ENCODE peak calls at places on chromosomes 6 and 20, in five cellular contexts. One of them, this sample, is unnamed.

GRCh38 chr20:23163562-23163961 is 77.4 kb upstream of the CD93 start:
- DNase-seq in fibroblast of lung: no peak
- DNase-seq in cardiac muscle cell: no peak
- DNase-seq in BJ: no peak
- DNase-seq in K562: no peak
- DNase-seq in this sample: no peak

GRCh38 chr6:30075094-30075986 is at the start of gene RNF39:
- DNase-seq in fibroblast of lung: no peak
- DNase-seq in cardiac muscle cell: peak; percentile 16
- DNase-seq in BJ: no peak
- DNase-seq in K562: peak; percentile 61
- DNase-seq in this sample: no peak

GRCh38 chr6:63634630-63635029 is 972 bp upstream of the PHF3 start:
- DNase-seq in fibroblast of lung: peak; percentile 19
- DNase-seq in cardiac muscle cell: no peak
- DNase-seq in BJ: no peak
- DNase-seq in K562: no peak
- DNase-seq in this sample: peak; percentile 2

GRCh38 chr20:3077618-3078134 is 6.3 kb downstream of the OXT start:
- DNase-seq in fibroblast of lung: no peak
- DNase-seq in cardiac muscle cell: no peak
- DNase-seq in BJ: no peak
- DNase-seq in K562: peak; percentile 61
- DNase-seq in this sample: no peak

GRCh38 chr6:132257561-132257960 is 143.7 kb downstream of the MOXD1 start:
- DNase-seq in fibroblast of lung: peak; percentile 25
- DNase-seq in cardiac muscle cell: no peak
- DNase-seq in BJ: no peak
- DNase-seq in K562: no peak
- DNase-seq in this sample: peak; percentile 25

GRCh38 chr6:75130784-75131183 is 75.1 kb downstream of the COL12A1 start:
- DNase-seq in fibroblast of lung: peak; percentile 81
- DNase-seq in cardiac muscle cell: peak; percentile 65
- DNase-seq in BJ: no peak
- DNase-seq in K562: no peak
- DNase-seq in this sample: no peak

GRCh38 chr20:60697252-60697651 is 554.8 kb upstream of the CDH4 start:
- DNase-seq in fibroblast of lung: no peak
- DNase-seq in cardiac muscle cell: no peak
- DNase-seq in BJ: no peak
- DNase-seq in K562: no peak
- DNase-seq in this sample: no peak

GRCh38 chr20:31392836-31393235 is 2.4 kb upstream of the DEFB119 start:
- DNase-seq in fibroblast of lung: no peak
- DNase-seq in cardiac muscle cell: no peak
- DNase-seq in BJ: no peak
- DNase-seq in K562: peak; percentile 15
- DNase-seq in this sample: no peak

GRCh38 chr6:3046295-3046694 is 22.0 kb upstream of the RIPK1 start:
- DNase-seq in fibroblast of lung: no peak
- DNase-seq in cardiac muscle cell: no peak
- DNase-seq in BJ: no peak
- DNase-seq in K562: no peak
- DNase-seq in this sample: no peak

GRCh38 chr6:6331393-6331792 is 10.9 kb upstream of the F13A1 start:
- DNase-seq in fibroblast of lung: no peak
- DNase-seq in cardiac muscle cell: no peak
- DNase-seq in BJ: no peak
- DNase-seq in K562: no peak
- DNase-seq in this sample: no peak

GRCh38 chr6:166852484-166852975 is 103.8 kb downstream of the RNASET2 start:
- DNase-seq in fibroblast of lung: no peak
- DNase-seq in cardiac muscle cell: no peak
- DNase-seq in BJ: no peak
- DNase-seq in K562: no peak
- DNase-seq in this sample: no peak

GRCh38 chr6:167956983-167957492 is 40.4 kb upstream of the KIF25 start:
- DNase-seq in fibroblast of lung: peak; percentile 25
- DNase-seq in cardiac muscle cell: no peak
- DNase-seq in BJ: no peak
- DNase-seq in K562: no peak
- DNase-seq in this sample: peak; percentile 34

GRCh38 chr6:153090241-153090930 is 40.7 kb downstream of the RGS17 start:
- DNase-seq in fibroblast of lung: peak; percentile 90
- DNase-seq in cardiac muscle cell: peak; percentile 83
- DNase-seq in BJ: peak; percentile 23
- DNase-seq in K562: no peak
- DNase-seq in this sample: peak; percentile 92

GRCh38 chr6:69763763-69764162 is 33.0 kb downstream of the LMBRD1 start:
- DNase-seq in fibroblast of lung: no peak
- DNase-seq in cardiac muscle cell: peak; percentile 9
- DNase-seq in BJ: no peak
- DNase-seq in K562: no peak
- DNase-seq in this sample: no peak

GRCh38 chr6:36713846-36714245 is 16.2 kb downstream of the RAB44 start:
- DNase-seq in fibroblast of lung: no peak
- DNase-seq in cardiac muscle cell: no peak
- DNase-seq in BJ: no peak
- DNase-seq in K562: no peak
- DNase-seq in this sample: no peak

GRCh38 chr20:56400001-56400640 is 7.7 kb downstream of the CSTF1 start:
- DNase-seq in fibroblast of lung: peak; percentile 56
- DNase-seq in cardiac muscle cell: peak; percentile 90
- DNase-seq in BJ: no peak
- DNase-seq in K562: peak; percentile 48
- DNase-seq in this sample: peak; percentile 77

GRCh38 chr6:136051140-136051775 is 198.9 kb downstream of the MTFR2 start:
- DNase-seq in fibroblast of lung: peak; percentile 66
- DNase-seq in cardiac muscle cell: peak; percentile 82
- DNase-seq in BJ: no peak
- DNase-seq in K562: no peak
- DNase-seq in this sample: peak; percentile 88

GRCh38 chr20:24914388-24915241 is 34.5 kb upstream of the CST7 start:
- DNase-seq in fibroblast of lung: no peak
- DNase-seq in cardiac muscle cell: no peak
- DNase-seq in BJ: no peak
- DNase-seq in K562: no peak
- DNase-seq in this sample: no peak

GRCh38 chr20:16064991-16065707 is 508.1 kb downstream of the KIF16B start:
- DNase-seq in fibroblast of lung: no peak
- DNase-seq in cardiac muscle cell: no peak
- DNase-seq in BJ: no peak
- DNase-seq in K562: no peak
- DNase-seq in this sample: no peak

GRCh38 chr20:53040678-53041674 is 68.8 kb downstream of the TSHZ2 start:
- DNase-seq in fibroblast of lung: peak; percentile 81
- DNase-seq in cardiac muscle cell: peak; percentile 49
- DNase-seq in BJ: no peak
- DNase-seq in K562: peak; percentile 8
- DNase-seq in this sample: no peak

GRCh38 chr6:15893556-15894253 is 230.9 kb upstream of the DTNBP1 start:
- DNase-seq in fibroblast of lung: no peak
- DNase-seq in cardiac muscle cell: peak; percentile 28
- DNase-seq in BJ: no peak
- DNase-seq in K562: peak; percentile 73
- DNase-seq in this sample: peak; percentile 29

GRCh38 chr6:66851930-66852329 is 1144.9 kb upstream of the EYS start:
- DNase-seq in fibroblast of lung: peak; percentile 23
- DNase-seq in cardiac muscle cell: no peak
- DNase-seq in BJ: no peak
- DNase-seq in K562: no peak
- DNase-seq in this sample: no peak

DNA sequence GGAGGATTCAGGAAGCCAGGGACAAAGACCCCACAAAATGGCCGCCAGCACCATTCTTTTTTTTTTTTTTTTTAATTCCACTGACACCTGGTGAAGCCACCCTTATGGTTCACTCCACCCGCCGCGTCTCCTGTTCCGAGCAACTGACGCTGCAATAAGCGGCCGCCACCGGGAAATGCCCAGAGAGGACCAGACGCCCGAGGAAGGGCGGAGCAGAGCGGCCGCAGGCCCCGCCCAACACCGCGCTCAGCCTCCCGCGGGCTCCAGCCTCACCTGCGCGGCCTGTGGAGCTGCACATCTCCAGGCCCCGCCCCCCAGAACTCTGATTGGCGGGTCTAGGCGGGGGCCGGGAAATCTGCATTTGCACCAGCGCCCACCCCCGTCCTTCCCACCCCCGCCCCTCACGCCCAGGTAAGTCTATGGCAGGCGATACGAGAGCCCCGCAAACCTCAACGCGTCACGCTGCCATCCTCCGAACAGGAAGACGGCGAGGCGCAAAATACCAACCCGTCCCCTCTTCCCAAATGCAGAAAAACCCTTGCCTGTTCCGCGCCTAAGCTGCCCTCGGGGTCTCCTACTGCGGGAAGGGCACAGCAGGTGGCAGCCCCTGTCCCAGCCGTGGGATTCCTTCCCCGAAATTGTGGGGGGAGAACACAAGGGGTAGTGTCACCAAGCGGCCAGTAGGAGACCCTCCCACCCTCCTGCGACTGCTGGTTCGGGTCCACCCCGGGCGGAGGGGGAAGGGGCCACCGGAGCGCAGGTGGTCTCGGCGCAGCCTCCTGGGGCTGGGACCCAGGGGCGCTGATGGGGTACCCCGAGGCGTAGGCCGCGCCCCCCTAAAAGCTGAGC is 948 bp downstream of the ATP9A start:
- DNase-seq in fibroblast of lung: peak; percentile 36
- DNase-seq in cardiac muscle cell: peak; percentile 35
- DNase-seq in BJ: no peak
- DNase-seq in K562: peak; percentile 50
- DNase-seq in this sample: no peak
- TF ChIP-seq CTCF in fibroblast of lung: peak; percentile 22
- TF ChIP-seq CTCF in cardiac muscle cell: peak; percentile 36
- TF ChIP-seq CTCF in BJ: peak; percentile 55
- TF ChIP-seq CTCF in K562: no peak
- TF ChIP-seq CTCF in this sample: peak; percentile 58

GRCh38 chr20:44186674-44187053 is 324 bp downstream of the JPH2 start:
- DNase-seq in fibroblast of lung: no peak
- DNase-seq in cardiac muscle cell: no peak
- DNase-seq in BJ: no peak
- DNase-seq in K562: no peak
- DNase-seq in this sample: no peak

GRCh38 chr20:44186201-44186600 is 787 bp downstream of the JPH2 start:
- DNase-seq in fibroblast of lung: no peak
- DNase-seq in cardiac muscle cell: no peak
- DNase-seq in BJ: no peak
- DNase-seq in K562: no peak
- DNase-seq in this sample: no peak

GRCh38 chr20:44188752-44189151 is 1.8 kb upstream of the JPH2 start:
- DNase-seq in fibroblast of lung: no peak
- DNase-seq in cardiac muscle cell: no peak
- DNase-seq in BJ: no peak
- DNase-seq in K562: no peak
- DNase-seq in this sample: no peak

GRCh38 chr20:44187763-44188709 is 1.0 kb upstream of the JPH2 start:
- DNase-seq in fibroblast of lung: peak; percentile 53
- DNase-seq in cardiac muscle cell: peak; percentile 24
- DNase-seq in BJ: peak; percentile 53
- DNase-seq in K562: no peak
- DNase-seq in this sample: no peak

GRCh38 chr20:44187054-44187762 is at the start of gene JPH2:
- DNase-seq in fibroblast of lung: peak; percentile 79
- DNase-seq in cardiac muscle cell: peak; percentile 55
- DNase-seq in BJ: peak; percentile 63
- DNase-seq in K562: no peak
- DNase-seq in this sample: peak; percentile 24
- H3K27me3 ChIP-seq in fibroblast of lung: no peaks in the 10 kb centered on the region
- H3K27me3 ChIP-seq in cardiac muscle cell: no peaks in the 10 kb centered on the region
- H3K27me3 ChIP-seq in BJ: no peaks in the 10 kb centered on the region
- H3K27me3 ChIP-seq in K562: peaks cover 24% of the 10 kb centered on the region
- H3K27me3 ChIP-seq in this sample: no peaks in the 10 kb centered on the region

DNA sequence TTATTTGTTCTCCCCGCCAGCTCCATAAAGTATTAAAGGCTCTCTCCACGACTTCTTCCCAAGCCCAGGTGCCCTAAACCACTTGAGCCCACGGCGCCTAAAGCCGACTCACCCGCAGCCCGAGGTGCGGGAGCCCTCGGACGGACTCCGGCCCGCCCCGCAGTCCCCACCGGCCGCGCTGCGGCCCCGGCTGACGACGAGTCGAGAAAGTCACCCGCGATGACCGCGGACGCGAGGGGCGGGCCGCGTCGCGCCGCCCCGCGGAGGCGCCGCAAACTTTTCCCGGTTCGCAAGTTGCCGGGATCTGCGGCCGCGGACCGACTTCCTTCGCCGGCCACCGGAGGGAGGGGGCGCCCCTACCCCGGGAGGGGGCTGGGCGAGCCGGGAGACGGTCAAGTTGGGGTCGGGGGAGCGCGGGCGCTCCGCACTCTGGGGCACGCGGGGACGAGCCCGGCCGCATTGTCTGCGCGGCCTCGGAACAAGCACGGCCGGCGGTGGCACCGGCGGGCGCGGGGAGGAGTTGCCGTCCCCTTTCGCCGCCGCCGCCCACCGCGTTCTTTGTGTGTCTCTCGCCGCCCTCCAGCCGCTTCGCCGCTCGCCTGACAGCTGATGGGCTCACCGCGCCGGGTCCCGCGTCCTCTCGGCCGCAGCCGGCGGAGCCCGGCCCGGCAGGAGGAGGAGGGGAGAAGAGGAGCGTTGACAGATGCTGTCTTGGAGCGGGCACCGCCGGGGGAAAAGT is 131.5 kb downstream of the OGFRL1 start:
- DNase-seq in fibroblast of lung: peak; percentile 46
- DNase-seq in cardiac muscle cell: peak; percentile 52
- DNase-seq in BJ: no peak
- DNase-seq in K562: no peak
- DNase-seq in this sample: no peak
- TF ChIP-seq CTCF in fibroblast of lung: peak; percentile 23
- TF ChIP-seq CTCF in cardiac muscle cell: peak; percentile 32
- TF ChIP-seq CTCF in BJ: peak; percentile 13
- TF ChIP-seq CTCF in K562: no peak
- TF ChIP-seq CTCF in this sample: peak; percentile 19

GRCh38 chr6:10588562-10589428 is 67.6 kb downstream of the GCNT2 start:
- DNase-seq in fibroblast of lung: no peak
- DNase-seq in cardiac muscle cell: no peak
- DNase-seq in BJ: no peak
- DNase-seq in K562: no peak
- DNase-seq in this sample: no peak
- H3K27me3 ChIP-seq in fibroblast of lung: no peaks in the 10 kb centered on the region
- H3K27me3 ChIP-seq in cardiac muscle cell: no peaks in the 10 kb centered on the region
- H3K27me3 ChIP-seq in BJ: peaks cover 2% of the 10 kb centered on the region
- H3K27me3 ChIP-seq in K562: peaks cover 5% of the 10 kb centered on the region
- H3K27me3 ChIP-seq in this sample: no peaks in the 10 kb centered on the region

This sample was measured in brain microvascular endothelial cell.